ENCODE peak calls at places on chromosomes 11 and 22, in four cellular contexts. I is AG04450, M is T-helper 1 cell, V is T follicular helper cell. L is an unnamed sample.

GRCh38 chr11:102733232-102733875 is 8.6 kb upstream of the MMP8 start:
- DNase-seq in I (no peak), M (no peak), V (no peak), L (no peak)

GRCh38 chr22:20436309-20437252 is 1.0 kb downstream of the SCARF2 start:
- DNase-seq in I (no peak), M (no peak), V (no peak), L (no peak)

GRCh38 chr11:80773919-80774318 is 1333.1 kb upstream of the TENM4 start:
- DNase-seq in I (no peak), M (no peak), V (no peak), L (no peak)

GRCh38 chr11:69700278-69701140 is 3.3 kb downstream of the FGF19 start:
- DNase-seq in I (no peak), M (no peak), V (no peak), L (no peak)

GRCh38 chr11:48063424-48063978 is 83.1 kb downstream of the PTPRJ start:
- DNase-seq in I (peak; percentile 97), M (no peak), V (no peak), L (no peak)

GRCh38 chr22:42188808-42189447 is 58.3 kb upstream of the CYP2D6 start:
- DNase-seq in I (no peak), M (no peak), V (no peak), L (no peak)

GRCh38 chr11:128804481-128804880 is 62.6 kb downstream of the KCNJ1 start:
- DNase-seq in I (no peak), M (no peak), V (no peak), L (no peak)

GRCh38 chr11:124115782-124116616 is 749 bp downstream of the VWA5A start:
- DNase-seq in I (no peak), M (no peak), V (no peak), L (no peak)

GRCh38 chr11:122668562-122669090 is 13.1 kb downstream of the UBASH3B start:
- DNase-seq in I (peak; percentile 66), M (no peak), V (no peak), L (no peak)

GRCh38 chr11:127471662-127472061 is 471.1 kb upstream of the KIRREL3 start:
- DNase-seq in I (no peak), M (no peak), V (no peak), L (no peak)

GRCh38 chr11:45393826-45394225 is 107.7 kb upstream of the SYT13 start:
- DNase-seq in I (no peak), M (no peak), V (no peak), L (no peak)

GRCh38 chr11:74332272-74332671 is 20.8 kb upstream of the P4HA3 start:
- DNase-seq in I (no peak), M (no peak), V (no peak), L (no peak)

GRCh38 chr11:72436667-72437066 is 2.3 kb upstream of the CLPB start:
- DNase-seq in I (no peak), M (no peak), V (no peak), L (no peak)

GRCh38 chr11:129391864-129392263 is 16.2 kb downstream of the BARX2 start:
- DNase-seq in I (no peak), M (no peak), V (no peak), L (no peak)

GRCh38 chr11:2742201-2742600 is 42.4 kb upstream of the KCNQ1OT1 start:
- DNase-seq in I (no peak), M (no peak), V (no peak), L (peak; percentile 7)

GRCh38 chr11:66420671-66421476 is at the start of gene NPAS4:
- DNase-seq in I (no peak), M (no peak), V (no peak), L (no peak)

GRCh38 chr11:74687237-74688005 is 43.8 kb downstream of the CHRDL2 start:
- DNase-seq in I (no peak), M (no peak), V (no peak), L (no peak)